ENCODE peak calls at places on chromosomes 3 and 15, in seven cellular contexts. One of them, this sample, is unnamed.

GRCh38 chr15:93138681-93139080 is 49.7 kb upstream of the RGMA start:
- DNase-seq in GM12864: no peak
- DNase-seq in NCI-H1092: no peak
- DNase-seq in stimulated activated CD4-positive, alpha-beta T cell treated with anti-CD3 and anti-CD28 coated beads, Interleukin-1b, Interleukin-23, amount 100 ng/mL, for 4 hours: no peak
- DNase-seq in mucosa of descending colon: no peak
- DNase-seq in hippocampal formation: no peak
- DNase-seq in CD8-positive, alpha-beta memory T cell: no peak
- DNase-seq in this sample: no peak

GRCh38 chr3:89312141-89312540 is 204.7 kb downstream of the EPHA3 start:
- DNase-seq in hippocampal formation: no peak
- DNase-seq in NCI-H1092: no peak
- DNase-seq in CD8-positive, alpha-beta memory T cell: no peak
- DNase-seq in GM12864: no peak
- DNase-seq in stimulated activated CD4-positive, alpha-beta T cell treated with anti-CD3 and anti-CD28 coated beads, Interleukin-1b, Interleukin-23, amount 100 ng/mL, for 4 hours: no peak
- DNase-seq in mucosa of descending colon: no peak
- DNase-seq in this sample: no peak

GRCh38 chr3:197468866-197469382 is 86.8 kb downstream of the BDH1 start:
- DNase-seq in GM12864: no peak
- DNase-seq in NCI-H1092: no peak
- DNase-seq in mucosa of descending colon: peak
- DNase-seq in CD8-positive, alpha-beta memory T cell: no peak
- DNase-seq in stimulated activated CD4-positive, alpha-beta T cell treated with anti-CD3 and anti-CD28 coated beads, Interleukin-1b, Interleukin-23, amount 100 ng/mL, for 4 hours: no peak
- DNase-seq in hippocampal formation: no peak
- DNase-seq in this sample: no peak

GRCh38 chr3:51953445-51953844 is 1.7 kb upstream of the GPR62 start:
- DNase-seq in mucosa of descending colon: no peak
- DNase-seq in hippocampal formation: no peak
- DNase-seq in stimulated activated CD4-positive, alpha-beta T cell treated with anti-CD3 and anti-CD28 coated beads, Interleukin-1b, Interleukin-23, amount 100 ng/mL, for 4 hours: no peak
- DNase-seq in NCI-H1092: no peak
- DNase-seq in CD8-positive, alpha-beta memory T cell: no peak
- DNase-seq in GM12864: no peak
- DNase-seq in this sample: no peak

GRCh38 chr3:193764959-193765358 is 172.0 kb downstream of the OPA1 start:
- DNase-seq in NCI-H1092: no peak
- DNase-seq in CD8-positive, alpha-beta memory T cell: no peak
- DNase-seq in mucosa of descending colon: no peak
- DNase-seq in GM12864: no peak
- DNase-seq in stimulated activated CD4-positive, alpha-beta T cell treated with anti-CD3 and anti-CD28 coated beads, Interleukin-1b, Interleukin-23, amount 100 ng/mL, for 4 hours: no peak
- DNase-seq in hippocampal formation: no peak
- DNase-seq in this sample: no peak

GRCh38 chr3:35067750-35068149 is 571.6 kb upstream of the ARPP21 start:
- DNase-seq in NCI-H1092: no peak
- DNase-seq in GM12864: no peak
- DNase-seq in mucosa of descending colon: no peak
- DNase-seq in hippocampal formation: no peak
- DNase-seq in stimulated activated CD4-positive, alpha-beta T cell treated with anti-CD3 and anti-CD28 coated beads, Interleukin-1b, Interleukin-23, amount 100 ng/mL, for 4 hours: no peak
- DNase-seq in CD8-positive, alpha-beta memory T cell: no peak
- DNase-seq in this sample: no peak

GRCh38 chr3:99962703-99963102 is 145.0 kb downstream of the CMSS1 start:
- DNase-seq in mucosa of descending colon: no peak
- DNase-seq in GM12864: no peak
- DNase-seq in CD8-positive, alpha-beta memory T cell: no peak
- DNase-seq in stimulated activated CD4-positive, alpha-beta T cell treated with anti-CD3 and anti-CD28 coated beads, Interleukin-1b, Interleukin-23, amount 100 ng/mL, for 4 hours: no peak
- DNase-seq in NCI-H1092: no peak
- DNase-seq in hippocampal formation: no peak
- DNase-seq in this sample: no peak

GRCh38 chr3:158970006-158970405 is 168.2 kb downstream of the MFSD1 start:
- DNase-seq in hippocampal formation: no peak
- DNase-seq in stimulated activated CD4-positive, alpha-beta T cell treated with anti-CD3 and anti-CD28 coated beads, Interleukin-1b, Interleukin-23, amount 100 ng/mL, for 4 hours: no peak
- DNase-seq in GM12864: no peak
- DNase-seq in NCI-H1092: no peak
- DNase-seq in mucosa of descending colon: no peak
- DNase-seq in CD8-positive, alpha-beta memory T cell: no peak
- DNase-seq in this sample: no peak

GRCh38 chr3:80556728-80557127 is 788.9 kb upstream of the ROBO1 start:
- DNase-seq in NCI-H1092: no peak
- DNase-seq in stimulated activated CD4-positive, alpha-beta T cell treated with anti-CD3 and anti-CD28 coated beads, Interleukin-1b, Interleukin-23, amount 100 ng/mL, for 4 hours: no peak
- DNase-seq in GM12864: no peak
- DNase-seq in hippocampal formation: no peak
- DNase-seq in CD8-positive, alpha-beta memory T cell: no peak
- DNase-seq in mucosa of descending colon: no peak
- DNase-seq in this sample: no peak

GRCh38 chr3:108289159-108289558 is 7.2 kb upstream of the HHLA2 start:
- DNase-seq in NCI-H1092: no peak
- DNase-seq in mucosa of descending colon: no peak
- DNase-seq in GM12864: no peak
- DNase-seq in stimulated activated CD4-positive, alpha-beta T cell treated with anti-CD3 and anti-CD28 coated beads, Interleukin-1b, Interleukin-23, amount 100 ng/mL, for 4 hours: no peak
- DNase-seq in hippocampal formation: no peak
- DNase-seq in CD8-positive, alpha-beta memory T cell: no peak
- DNase-seq in this sample: no peak

GRCh38 chr3:46923559-46924350 is 46.2 kb downstream of the PTH1R start:
- DNase-seq in hippocampal formation: no peak
- DNase-seq in NCI-H1092: no peak
- DNase-seq in GM12864: no peak
- DNase-seq in mucosa of descending colon: peak
- DNase-seq in CD8-positive, alpha-beta memory T cell: peak
- DNase-seq in stimulated activated CD4-positive, alpha-beta T cell treated with anti-CD3 and anti-CD28 coated beads, Interleukin-1b, Interleukin-23, amount 100 ng/mL, for 4 hours: no peak
- DNase-seq in this sample: no peak

GRCh38 chr15:97961067-97961954 is 808 bp downstream of the ARRDC4 start:
- DNase-seq in GM12864: no peak
- DNase-seq in NCI-H1092: no peak
- DNase-seq in stimulated activated CD4-positive, alpha-beta T cell treated with anti-CD3 and anti-CD28 coated beads, Interleukin-1b, Interleukin-23, amount 100 ng/mL, for 4 hours: no peak
- DNase-seq in CD8-positive, alpha-beta memory T cell: no peak
- DNase-seq in hippocampal formation: no peak
- DNase-seq in mucosa of descending colon: peak
- DNase-seq in this sample: no peak

GRCh38 chr15:52652286-52652685 is 26.9 kb downstream of the ATOSA start:
- DNase-seq in GM12864: no peak
- DNase-seq in mucosa of descending colon: no peak
- DNase-seq in CD8-positive, alpha-beta memory T cell: no peak
- DNase-seq in hippocampal formation: peak
- DNase-seq in NCI-H1092: no peak
- DNase-seq in stimulated activated CD4-positive, alpha-beta T cell treated with anti-CD3 and anti-CD28 coated beads, Interleukin-1b, Interleukin-23, amount 100 ng/mL, for 4 hours: no peak
- DNase-seq in this sample: no peak

GRCh38 chr15:85800460-85801123 is 5.9 kb upstream of the KLHL25 start:
- DNase-seq in CD8-positive, alpha-beta memory T cell: no peak
- DNase-seq in NCI-H1092: peak
- DNase-seq in mucosa of descending colon: peak
- DNase-seq in GM12864: no peak
- DNase-seq in stimulated activated CD4-positive, alpha-beta T cell treated with anti-CD3 and anti-CD28 coated beads, Interleukin-1b, Interleukin-23, amount 100 ng/mL, for 4 hours: no peak
- DNase-seq in hippocampal formation: no peak
- DNase-seq in this sample: no peak

GRCh38 chr3:134462236-134463059 is 23.3 kb downstream of the ANAPC13 start:
- DNase-seq in stimulated activated CD4-positive, alpha-beta T cell treated with anti-CD3 and anti-CD28 coated beads, Interleukin-1b, Interleukin-23, amount 100 ng/mL, for 4 hours: no peak
- DNase-seq in GM12864: no peak
- DNase-seq in hippocampal formation: no peak
- DNase-seq in NCI-H1092: no peak
- DNase-seq in mucosa of descending colon: no peak
- DNase-seq in CD8-positive, alpha-beta memory T cell: no peak
- DNase-seq in this sample: no peak

GRCh38 chr3:14138109-14138877 is 13.4 kb downstream of the TMEM43 start:
- DNase-seq in CD8-positive, alpha-beta memory T cell: no peak
- DNase-seq in NCI-H1092: no peak
- DNase-seq in stimulated activated CD4-positive, alpha-beta T cell treated with anti-CD3 and anti-CD28 coated beads, Interleukin-1b, Interleukin-23, amount 100 ng/mL, for 4 hours: no peak
- DNase-seq in mucosa of descending colon: peak
- DNase-seq in hippocampal formation: no peak
- DNase-seq in GM12864: no peak
- DNase-seq in this sample: no peak

GRCh38 chr3:56761887-56762605 is 39.7 kb downstream of the ARHGEF3 start:
- DNase-seq in stimulated activated CD4-positive, alpha-beta T cell treated with anti-CD3 and anti-CD28 coated beads, Interleukin-1b, Interleukin-23, amount 100 ng/mL, for 4 hours: no peak
- DNase-seq in NCI-H1092: no peak
- DNase-seq in mucosa of descending colon: no peak
- DNase-seq in GM12864: no peak
- DNase-seq in hippocampal formation: no peak
- DNase-seq in CD8-positive, alpha-beta memory T cell: no peak
- DNase-seq in this sample: no peak